ENCODE peak calls at places on chromosome 5, in eight cellular contexts. N, D, W, G, K, Y, Z and J are unnamed samples.
A peak's percentile ranks its signal among the peaks of the same experiment; 100 is the strongest.

GRCh38 chr5:97554992-97555981 is 372.2 kb upstream of the RIOK2 start:
- DNase-seq in N (peak; percentile 90), D (no peak), W (no peak), G (no peak), K (no peak), Y (no peak), Z (no peak), J (no peak)

GRCh38 chr5:52961238-52961637 is 27.9 kb upstream of the ITGA2 start:
- DNase-seq in N (peak; percentile 30), D (no peak), W (no peak), G (no peak), K (no peak), Y (no peak), Z (no peak), J (no peak)

GRCh38 chr5:35246928-35247644 is 16.8 kb upstream of the PRLR start:
- DNase-seq in N (peak; percentile 27), D (no peak), W (no peak), G (no peak), K (no peak), Y (peak; percentile 25), Z (peak; percentile 41), J (no peak)

GRCh38 chr5:151128817-151129216 is 28.8 kb downstream of the ANXA6 start:
- DNase-seq in N (no peak), D (no peak), W (no peak), G (no peak), K (no peak), Y (no peak), Z (no peak), J (no peak)

GRCh38 chr5:59436364-59437158 is 457.0 kb downstream of the PDE4D start:
- DNase-seq in N (no peak), D (no peak), W (no peak), G (no peak), K (no peak), Y (no peak), Z (no peak), J (no peak)

GRCh38 chr5:36528588-36528987 is 77.8 kb upstream of the SLC1A3 start:
- DNase-seq in N (peak; percentile 80), D (no peak), W (no peak), G (no peak), K (no peak), Y (no peak), Z (no peak), J (no peak)

GRCh38 chr5:56126487-56127179 is 106.5 kb downstream of the ANKRD55 start:
- DNase-seq in N (no peak), D (no peak), W (no peak), G (no peak), K (no peak), Y (no peak), Z (no peak), J (no peak)

GRCh38 chr5:68290260-68290674 is 74.7 kb downstream of the PIK3R1 start:
- DNase-seq in N (peak; percentile 70), D (no peak), W (no peak), G (peak; percentile 68), K (no peak), Y (peak; percentile 43), Z (peak; percentile 53), J (no peak)

GRCh38 chr5:16929347-16929746 is 6.7 kb downstream of the MYO10 start:
- DNase-seq in N (no peak), D (no peak), W (no peak), G (no peak), K (no peak), Y (no peak), Z (no peak), J (no peak)

GRCh38 chr5:28249771-28250415 is 1211.5 kb upstream of the CDH9 start:
- DNase-seq in N (no peak), D (no peak), W (no peak), G (no peak), K (no peak), Y (no peak), Z (no peak), J (no peak)

GRCh38 chr5:14407746-14408175 is 173.8 kb upstream of the OTULINL start:
- DNase-seq in N (peak; percentile 80), D (no peak), W (no peak), G (no peak), K (no peak), Y (no peak), Z (no peak), J (no peak)

GRCh38 chr5:45038366-45038987 is 229.7 kb downstream of the MRPS30 start:
- DNase-seq in N (peak; percentile 48), D (no peak), W (no peak), G (peak; percentile 63), K (no peak), Y (no peak), Z (no peak), J (no peak)

GRCh38 chr5:169356811-169357210 is 55.9 kb upstream of the SLIT3 start:
- DNase-seq in N (no peak), D (no peak), W (no peak), G (no peak), K (no peak), Y (no peak), Z (no peak), J (no peak)

DNA sequence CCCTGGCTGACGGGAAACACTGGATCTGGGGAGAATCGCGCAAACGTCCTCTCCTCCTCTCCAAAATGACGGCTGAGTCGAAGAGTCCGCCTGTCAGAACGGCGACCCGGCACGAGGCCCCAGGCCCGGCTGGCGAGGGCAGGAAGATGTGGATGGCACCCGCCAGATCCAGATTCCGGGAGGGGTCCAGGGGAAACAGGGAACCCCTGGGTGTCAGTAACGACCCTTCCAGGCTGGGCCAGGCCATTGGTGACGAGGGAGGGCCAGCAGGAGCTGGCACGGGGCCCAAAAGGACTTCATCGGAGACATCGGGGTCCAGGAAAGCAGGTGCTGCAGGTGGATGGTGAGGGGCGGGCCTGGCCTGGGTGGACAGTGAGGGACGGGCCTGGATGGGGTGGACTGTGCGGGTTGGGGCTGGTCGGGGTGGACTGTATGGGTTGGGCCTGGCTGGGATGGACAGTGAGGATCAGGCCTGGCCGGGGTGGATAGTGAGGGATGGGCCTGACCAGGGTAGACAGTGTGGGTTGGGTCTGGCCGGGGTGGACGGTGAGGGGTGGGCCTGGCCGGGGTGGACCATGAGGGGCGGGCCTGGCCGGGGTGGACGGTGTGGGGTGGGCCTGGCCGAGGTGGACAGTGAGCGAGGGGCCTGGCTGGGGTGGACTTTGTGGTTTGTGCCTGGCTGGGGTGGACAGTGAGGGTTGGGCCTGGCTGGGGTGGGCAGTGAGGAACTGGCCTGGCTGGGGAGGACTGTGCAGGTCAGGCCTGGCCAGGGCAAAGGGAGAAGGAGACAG is 14.0 kb downstream of the SLC6A3 start:
- DNase-seq in N (no peak), D (no peak), W (no peak), G (no peak), K (peak; percentile 40), Y (peak; percentile 14), Z (no peak), J (peak; percentile 70)
- H3K9me3 ChIP-seq in N (no peaks in the 10 kb centered on the region), D (peaks cover 35% of the 10 kb centered on the region), W (peaks cover 3% of the 10 kb centered on the region), G (peaks cover 3% of the 10 kb centered on the region), K (peaks cover 20% of the 10 kb centered on the region), Y (peaks cover 23% of the 10 kb centered on the region), Z (peaks cover 20% of the 10 kb centered on the region), J (peaks cover 49% of the 10 kb centered on the region)

DNA sequence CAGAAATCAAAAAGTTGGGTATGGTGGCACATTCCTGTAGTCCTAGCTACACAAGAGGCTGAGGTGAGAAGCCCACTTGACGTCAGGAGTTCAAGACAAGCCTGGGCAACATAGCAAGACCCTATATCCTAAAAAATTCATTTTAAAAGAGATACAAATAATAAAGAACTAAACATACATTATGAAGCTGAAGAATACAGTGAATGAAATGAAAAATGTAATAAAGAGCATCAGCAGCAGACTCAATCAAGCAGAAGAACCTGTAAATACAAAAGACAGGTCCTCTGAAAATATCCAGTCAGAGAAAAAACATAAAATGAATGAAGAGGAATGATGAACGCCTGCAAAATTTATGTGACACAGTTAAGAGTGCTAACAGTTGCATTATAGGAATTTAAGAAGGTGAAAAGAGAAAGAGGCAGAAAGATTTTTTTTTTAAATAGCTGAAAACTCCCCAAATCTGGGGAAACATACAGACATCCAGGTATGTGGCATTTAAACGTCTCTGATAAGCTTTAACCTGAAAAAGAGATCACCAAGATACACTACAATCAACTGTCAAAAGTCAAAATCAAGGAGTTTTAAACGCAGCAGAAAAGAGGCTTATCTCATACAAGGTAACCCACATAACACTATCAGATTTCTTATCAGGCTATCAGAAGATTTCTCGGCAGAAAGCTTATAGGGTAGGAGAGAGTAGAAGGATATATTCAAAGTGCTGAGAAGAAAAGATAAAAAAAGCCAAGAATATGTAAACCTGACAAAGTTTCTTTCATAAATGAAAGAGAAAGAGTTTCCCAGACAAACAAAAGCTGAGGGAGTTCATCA is 57.6 kb downstream of the PRRC1 start:
- DNase-seq in N (no peak), D (no peak), W (no peak), G (no peak), K (no peak), Y (no peak), Z (no peak), J (no peak)
- H3K9me3 ChIP-seq in N (no peaks in the 10 kb centered on the region), D (peaks cover 19% of the 10 kb centered on the region), W (no peaks in the 10 kb centered on the region), G (no peaks in the 10 kb centered on the region), K (peaks cover 10% of the 10 kb centered on the region), Y (peaks cover 5% of the 10 kb centered on the region), Z (peaks cover 6% of the 10 kb centered on the region), J (peaks cover 15% of the 10 kb centered on the region)

DNA sequence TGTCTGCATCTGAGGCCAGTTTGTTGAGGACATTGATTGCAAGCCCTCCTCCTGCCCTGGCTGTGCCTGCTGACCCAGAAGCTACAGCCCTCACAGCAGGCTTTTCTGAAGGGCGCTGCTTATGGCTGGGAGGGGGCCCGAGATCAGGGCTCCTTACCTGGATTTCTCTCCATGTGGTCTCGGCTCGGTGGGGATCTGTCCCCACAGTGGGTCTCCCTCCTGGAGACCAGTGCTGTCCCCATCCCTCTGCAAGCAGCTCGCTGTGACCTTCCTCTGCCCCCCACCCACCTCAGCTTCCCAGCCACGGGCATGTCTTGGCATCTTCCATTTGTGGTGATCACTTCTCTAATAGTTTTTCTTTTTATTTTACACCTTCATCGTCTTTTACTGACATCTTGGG is 357.9 kb downstream of the IRX2 start:
- DNase-seq in N (no peak), D (no peak), W (no peak), G (no peak), K (peak; percentile 31), Y (no peak), Z (no peak), J (no peak)
- H3K9me3 ChIP-seq in N (no peaks in the 10 kb centered on the region), D (no peaks in the 10 kb centered on the region), W (no peaks in the 10 kb centered on the region), G (no peaks in the 10 kb centered on the region), K (no peaks in the 10 kb centered on the region), Y (no peaks in the 10 kb centered on the region), Z (no peaks in the 10 kb centered on the region), J (no peaks in the 10 kb centered on the region)

GRCh38 chr5:2330731-2331130 is 420.7 kb downstream of the IRX2 start:
- DNase-seq in N (no peak), D (no peak), W (no peak), G (no peak), K (no peak), Y (no peak), Z (no peak), J (no peak)

GRCh38 chr5:2332521-2332920 is 419.0 kb downstream of the IRX2 start:
- DNase-seq in N (no peak), D (no peak), W (no peak), G (no peak), K (no peak), Y (no peak), Z (no peak), J (no peak)

GRCh38 chr5:2335727-2336515 is 415.6 kb downstream of the IRX2 start:
- DNase-seq in N (no peak), D (no peak), W (no peak), G (no peak), K (no peak), Y (no peak), Z (no peak), J (no peak)

GRCh38 chr5:2335156-2335555 is 416.3 kb downstream of the IRX2 start:
- DNase-seq in N (no peak), D (no peak), W (no peak), G (no peak), K (no peak), Y (no peak), Z (no peak), J (no peak)

GRCh38 chr5:2334686-2335085 is 416.8 kb downstream of the IRX2 start:
- DNase-seq in N (no peak), D (no peak), W (no peak), G (no peak), K (no peak), Y (no peak), Z (no peak), J (no peak)
- H3K9me3 ChIP-seq in N (no peaks in the 10 kb centered on the region), D (no peaks in the 10 kb centered on the region), W (no peaks in the 10 kb centered on the region), G (no peaks in the 10 kb centered on the region), K (no peaks in the 10 kb centered on the region), Y (no peaks in the 10 kb centered on the region), Z (no peaks in the 10 kb centered on the region), J (no peaks in the 10 kb centered on the region)